ENCODE peak calls at places on chromosomes 4 and X, in five cellular contexts. V, L, U, Z and Y are unnamed samples.

GRCh38 chr4:122884504-122884903 is 37.9 kb downstream of the NUDT6 start:
- DNase-seq in V (no peak), L (no peak), U (no peak), Z (no peak), Y (no peak)

GRCh38 chr4:7747062-7747385 is 192.6 kb downstream of the AFAP1 start:
- DNase-seq in V (no peak), L (no peak), U (no peak), Z (no peak), Y (no peak)

GRCh38 chrX:40947276-40947675 is 138.0 kb upstream of the USP9X start:
- DNase-seq in V (no peak), L (peak), U (no peak), Z (peak), Y (no peak)

GRCh38 chrX:63613531-63614028 is 171.4 kb downstream of the ARHGEF9 start:
- DNase-seq in V (no peak), L (no peak), U (no peak), Z (no peak), Y (no peak)

GRCh38 chr4:126395661-126396060 is 1080.9 kb downstream of the FAT4 start:
- DNase-seq in V (no peak), L (no peak), U (peak), Z (no peak), Y (no peak)

GRCh38 chrX:140762061-140762460 is 52.5 kb downstream of the LINC00632 start:
- DNase-seq in V (peak), L (peak), U (peak), Z (peak), Y (peak)

GRCh38 chr4:77110707-77111106 is 34.9 kb upstream of the CCNI start:
- DNase-seq in V (no peak), L (no peak), U (no peak), Z (peak), Y (no peak)

GRCh38 chr4:116027311-116027710 is 913.9 kb upstream of the NDST4 start:
- DNase-seq in V (no peak), L (no peak), U (no peak), Z (no peak), Y (no peak)

GRCh38 chrX:134692990-134693389 is 34.7 kb upstream of the PLAC1 start:
- DNase-seq in V (no peak), L (peak), U (no peak), Z (peak), Y (no peak)

GRCh38 chrX:151982217-151982616 is 7.7 kb upstream of the GABRE start:
- DNase-seq in V (no peak), L (peak), U (no peak), Z (peak), Y (no peak)

GRCh38 chr4:165839615-165840333 is 33.3 kb upstream of the TLL1 start:
- DNase-seq in V (no peak), L (no peak), U (no peak), Z (no peak), Y (no peak)

GRCh38 chr4:141046255-141046654 is 87.0 kb downstream of the RNF150 start:
- DNase-seq in V (no peak), L (peak), U (no peak), Z (peak), Y (no peak)

GRCh38 chrX:103248553-103248952 is 6.4 kb downstream of the TCEAL8 start:
- DNase-seq in V (no peak), L (no peak), U (peak), Z (peak), Y (peak)

GRCh38 chr4:93199492-93199891 is 629.1 kb upstream of the ATOH1 start:
- DNase-seq in V (peak), L (no peak), U (peak), Z (peak), Y (peak)

GRCh38 chr4:16443504-16444088 is 217.3 kb upstream of the TAPT1 start:
- DNase-seq in V (no peak), L (no peak), U (peak), Z (peak), Y (peak)